ENCODE peak calls at places on chromosomes 6 and 20, in four cellular contexts. One of them, this sample, is unnamed.

GRCh38 chr20:3712279-3712873 is at the start of gene SIGLEC1:
- DNase-seq in omental fat pad: no peak
- DNase-seq in hepatocyte: no peak
- DNase-seq in astrocyte of the cerebellum: no peak
- DNase-seq in this sample: peak

GRCh38 chr6:33710296-33711121 is 991 bp downstream of the UQCC2 start:
- DNase-seq in hepatocyte: peak
- DNase-seq in astrocyte of the cerebellum: no peak
- DNase-seq in omental fat pad: no peak
- DNase-seq in this sample: no peak

GRCh38 chr6:170034294-170034693 is 256.6 kb downstream of the DLL1 start:
- DNase-seq in astrocyte of the cerebellum: no peak
- DNase-seq in omental fat pad: no peak
- DNase-seq in hepatocyte: no peak
- DNase-seq in this sample: peak

GRCh38 chr6:137493218-137494038 is 766 bp downstream of the OLIG3 start:
- DNase-seq in omental fat pad: no peak
- DNase-seq in astrocyte of the cerebellum: no peak
- DNase-seq in hepatocyte: no peak
- DNase-seq in this sample: no peak

GRCh38 chr6:90202156-90202555 is 94.5 kb downstream of the BACH2 start:
- DNase-seq in hepatocyte: no peak
- DNase-seq in omental fat pad: no peak
- DNase-seq in astrocyte of the cerebellum: no peak
- DNase-seq in this sample: no peak

GRCh38 chr20:35978041-35978513 is 9.7 kb downstream of the CNBD2 start:
- DNase-seq in omental fat pad: no peak
- DNase-seq in hepatocyte: no peak
- DNase-seq in astrocyte of the cerebellum: no peak
- DNase-seq in this sample: peak

GRCh38 chr6:127176175-127176574 is 57.7 kb downstream of the RSPO3 start:
- DNase-seq in hepatocyte: no peak
- DNase-seq in astrocyte of the cerebellum: no peak
- DNase-seq in omental fat pad: no peak
- DNase-seq in this sample: no peak

GRCh38 chr6:84897874-84898635 is 133.7 kb upstream of the TBX18 start:
- DNase-seq in hepatocyte: no peak
- DNase-seq in omental fat pad: no peak
- DNase-seq in astrocyte of the cerebellum: no peak
- DNase-seq in this sample: no peak

GRCh38 chr20:49987868-49988690 is 5.3 kb downstream of the SNAI1 start:
- DNase-seq in hepatocyte: no peak
- DNase-seq in omental fat pad: no peak
- DNase-seq in astrocyte of the cerebellum: no peak
- DNase-seq in this sample: no peak

GRCh38 chr6:78910611-78911134 is 43.3 kb downstream of the IRAK1BP1 start:
- DNase-seq in omental fat pad: no peak
- DNase-seq in hepatocyte: peak
- DNase-seq in astrocyte of the cerebellum: no peak
- DNase-seq in this sample: no peak

GRCh38 chr6:161079566-161080262 is 88.1 kb downstream of the MAP3K4 start:
- DNase-seq in astrocyte of the cerebellum: peak
- DNase-seq in omental fat pad: no peak
- DNase-seq in hepatocyte: no peak
- DNase-seq in this sample: no peak

GRCh38 chr6:41646026-41646795 is 7.9 kb downstream of the MDFI start:
- DNase-seq in hepatocyte: no peak
- DNase-seq in omental fat pad: no peak
- DNase-seq in astrocyte of the cerebellum: no peak
- DNase-seq in this sample: no peak

GRCh38 chr6:3081965-3082364 is 13.7 kb downstream of the RIPK1 start:
- DNase-seq in astrocyte of the cerebellum: no peak
- DNase-seq in omental fat pad: no peak
- DNase-seq in hepatocyte: no peak
- DNase-seq in this sample: peak

GRCh38 chr6:3031857-3032256 is 32.2 kb downstream of the NQO2 start:
- DNase-seq in hepatocyte: no peak
- DNase-seq in astrocyte of the cerebellum: no peak
- DNase-seq in omental fat pad: no peak
- DNase-seq in this sample: no peak

GRCh38 chr6:39884696-39885095 is 49.6 kb downstream of the MOCS1 start:
- DNase-seq in hepatocyte: no peak
- DNase-seq in omental fat pad: no peak
- DNase-seq in astrocyte of the cerebellum: peak
- DNase-seq in this sample: no peak

DNA sequence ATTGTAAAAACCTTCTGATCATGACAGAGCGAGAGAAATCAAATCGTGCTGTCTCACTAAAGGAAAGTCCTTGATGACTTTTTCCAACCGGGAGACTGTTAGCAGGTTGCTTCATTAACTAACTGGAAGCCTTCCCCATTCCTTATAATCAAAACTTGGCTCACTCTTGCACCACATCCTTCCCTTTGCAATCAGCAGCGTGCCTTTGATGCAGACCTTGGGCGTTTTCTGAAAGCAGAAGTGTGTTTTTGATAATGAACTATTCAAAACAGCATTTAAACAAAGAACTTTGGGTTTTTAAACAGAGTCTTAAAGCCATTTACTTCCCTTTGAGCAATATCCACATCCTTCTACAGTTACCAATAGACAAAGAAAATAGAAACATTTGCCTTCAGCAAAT is 96.2 kb upstream of the CNR1 start:
- DNase-seq in hepatocyte: no peak
- DNase-seq in omental fat pad: no peak
- DNase-seq in astrocyte of the cerebellum: no peak
- DNase-seq in this sample: no peak
- TF ChIP-seq CTCF in hepatocyte: no peak
- TF ChIP-seq CTCF in omental fat pad: no peak
- TF ChIP-seq CTCF in astrocyte of the cerebellum: no peak
- TF ChIP-seq CTCF in this sample: no peak

DNA sequence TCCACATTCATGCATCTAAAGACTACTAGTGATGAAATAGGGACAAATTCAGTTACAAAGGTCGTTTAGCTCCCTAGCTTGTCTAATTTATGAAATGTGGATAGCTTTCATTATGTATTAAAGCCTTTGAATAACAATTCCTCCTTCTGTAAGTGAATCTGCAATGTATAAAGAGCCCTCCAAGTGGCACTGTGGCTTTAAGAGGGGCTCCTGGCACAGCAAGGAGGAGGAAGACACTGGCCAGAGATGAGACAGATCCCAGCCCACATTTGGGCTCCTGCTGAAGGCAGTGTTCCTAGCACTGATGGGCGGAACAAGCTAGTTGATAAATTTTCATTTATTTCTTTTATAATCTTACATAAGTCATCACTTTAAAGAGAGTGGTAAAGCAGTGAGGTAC is 17.6 kb upstream of the FUCA2 start:
- DNase-seq in hepatocyte: peak
- DNase-seq in astrocyte of the cerebellum: no peak
- DNase-seq in omental fat pad: no peak
- DNase-seq in this sample: no peak
- TF ChIP-seq CTCF in hepatocyte: peak
- TF ChIP-seq CTCF in astrocyte of the cerebellum: no peak
- TF ChIP-seq CTCF in omental fat pad: no peak
- TF ChIP-seq CTCF in this sample: no peak

GRCh38 chr6:108366236-108366635 is 71.4 kb downstream of the AFG1L start:
- DNase-seq in hepatocyte: no peak
- DNase-seq in omental fat pad: no peak
- DNase-seq in astrocyte of the cerebellum: no peak
- DNase-seq in this sample: no peak

GRCh38 chr6:108365488-108365887 is 70.6 kb downstream of the AFG1L start:
- DNase-seq in astrocyte of the cerebellum: no peak
- DNase-seq in hepatocyte: no peak
- DNase-seq in omental fat pad: no peak
- DNase-seq in this sample: no peak

GRCh38 chr6:108363756-108364356 is 69.0 kb downstream of the AFG1L start:
- DNase-seq in omental fat pad: no peak
- DNase-seq in hepatocyte: no peak
- DNase-seq in astrocyte of the cerebellum: no peak
- DNase-seq in this sample: no peak

GRCh38 chr6:108363113-108363512 is 68.3 kb downstream of the AFG1L start:
- DNase-seq in omental fat pad: no peak
- DNase-seq in hepatocyte: peak
- DNase-seq in astrocyte of the cerebellum: no peak
- DNase-seq in this sample: no peak

DNA sequence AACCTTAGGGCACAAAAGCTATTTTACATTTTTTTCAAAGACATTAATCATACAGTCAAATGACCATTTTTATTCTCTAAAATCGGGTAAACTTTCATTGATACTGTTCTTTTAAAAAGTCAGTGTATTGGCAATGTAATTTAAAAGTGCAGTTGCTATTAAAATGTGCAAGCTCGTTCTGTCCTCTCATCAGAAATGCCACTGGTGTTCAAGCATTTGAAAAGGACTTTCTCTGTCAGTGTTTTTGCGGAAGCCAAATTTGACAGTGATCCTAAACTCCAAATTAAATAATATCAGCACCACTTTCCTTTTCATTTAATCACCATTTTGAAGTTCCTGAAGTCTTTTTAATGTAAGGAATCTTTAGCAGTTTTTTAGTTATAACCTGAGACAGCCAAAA is 69.6 kb downstream of the AFG1L start:
- DNase-seq in astrocyte of the cerebellum: no peak
- DNase-seq in omental fat pad: no peak
- DNase-seq in hepatocyte: no peak
- DNase-seq in this sample: no peak
- TF ChIP-seq CTCF in astrocyte of the cerebellum: no peak
- TF ChIP-seq CTCF in omental fat pad: no peak
- TF ChIP-seq CTCF in hepatocyte: no peak
- TF ChIP-seq CTCF in this sample: no peak

DNA sequence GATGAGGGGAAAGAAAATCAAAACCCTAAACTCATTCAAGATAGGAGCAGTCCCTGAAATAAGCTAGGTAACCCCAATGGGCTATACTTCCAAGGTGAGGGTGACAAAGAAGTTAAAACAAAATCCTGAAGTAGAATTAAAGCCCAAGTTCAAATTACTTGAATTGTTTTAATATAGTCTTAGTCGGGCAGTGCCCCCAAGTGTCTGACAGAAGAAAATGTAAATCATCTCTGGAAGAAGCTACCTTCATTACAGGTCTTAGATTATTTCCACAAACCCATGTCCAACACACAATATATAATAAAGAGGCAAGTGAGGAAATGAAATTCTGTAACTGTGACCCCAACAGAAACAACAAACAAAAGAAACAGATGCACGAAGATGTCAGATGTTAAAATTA is 36.8 kb upstream of the L3MBTL3 start:
- DNase-seq in astrocyte of the cerebellum: no peak
- DNase-seq in omental fat pad: no peak
- DNase-seq in hepatocyte: no peak
- DNase-seq in this sample: no peak
- TF ChIP-seq CTCF in astrocyte of the cerebellum: no peak
- TF ChIP-seq CTCF in omental fat pad: no peak
- TF ChIP-seq CTCF in hepatocyte: peak
- TF ChIP-seq CTCF in this sample: no peak

DNA sequence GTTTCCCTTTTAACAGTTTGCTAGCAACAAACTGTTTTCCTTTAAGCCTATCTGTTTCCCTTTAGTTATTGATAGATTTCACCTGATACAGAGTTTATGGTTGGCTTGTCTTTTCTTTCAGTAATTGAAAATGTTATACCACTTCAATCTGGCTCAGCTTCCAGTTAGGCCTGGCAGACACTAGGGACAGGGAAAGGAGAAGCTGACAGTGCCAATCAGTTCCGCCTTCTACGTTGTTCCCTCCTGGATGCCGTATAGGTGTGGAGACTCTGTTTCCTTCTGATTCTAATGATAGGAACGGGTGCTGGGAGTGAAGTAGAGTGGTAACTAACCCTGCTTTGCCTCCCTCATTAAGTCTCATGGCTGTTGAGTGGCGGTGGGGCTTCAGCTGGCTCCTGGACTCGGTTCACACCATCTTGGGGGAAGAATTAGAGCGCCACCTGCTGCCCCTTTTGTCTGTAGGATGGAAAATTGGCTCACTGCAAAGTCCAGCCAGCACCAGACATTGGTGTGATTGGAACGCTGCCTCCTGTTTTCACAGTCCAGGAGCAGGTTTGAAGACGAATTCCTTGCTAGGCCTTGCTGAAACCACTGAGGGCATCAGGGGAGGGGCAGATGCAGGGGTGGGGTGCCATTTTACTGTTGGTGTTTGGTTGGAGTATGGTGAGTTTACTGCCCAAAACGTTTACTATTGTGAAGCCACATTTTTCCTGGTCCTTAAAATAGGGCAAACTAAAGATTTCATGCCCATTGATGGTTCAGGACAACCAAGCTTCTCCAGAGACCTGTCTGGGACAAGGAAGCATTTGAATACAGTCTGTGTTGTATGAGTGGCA is 1729.5 kb downstream of the GRIK2 start:
- DNase-seq in astrocyte of the cerebellum: peak
- DNase-seq in hepatocyte: peak
- DNase-seq in omental fat pad: no peak
- DNase-seq in this sample: no peak
- TF ChIP-seq CTCF in astrocyte of the cerebellum: peak
- TF ChIP-seq CTCF in hepatocyte: peak
- TF ChIP-seq CTCF in omental fat pad: no peak
- TF ChIP-seq CTCF in this sample: no peak

GRCh38 chr6:26543953-26544352 is 5.8 kb downstream of the HMGN4 start:
- DNase-seq in astrocyte of the cerebellum: no peak
- DNase-seq in omental fat pad: no peak
- DNase-seq in hepatocyte: no peak
- DNase-seq in this sample: no peak
- TF ChIP-seq CTCF in astrocyte of the cerebellum: peak
- TF ChIP-seq CTCF in omental fat pad: no peak
- TF ChIP-seq CTCF in hepatocyte: peak
- TF ChIP-seq CTCF in this sample: peak

GRCh38 chr6:131779304-131779703 is 28.5 kb upstream of the ENPP1 start:
- DNase-seq in hepatocyte: no peak
- DNase-seq in omental fat pad: no peak
- DNase-seq in astrocyte of the cerebellum: peak
- DNase-seq in this sample: no peak
- TF ChIP-seq CTCF in hepatocyte: no peak
- TF ChIP-seq CTCF in omental fat pad: no peak
- TF ChIP-seq CTCF in astrocyte of the cerebellum: no peak
- TF ChIP-seq CTCF in this sample: no peak

This sample was measured in CD14-positive monocyte.